ENCODE peak calls at places on chromosomes 11 and 22, in eight cellular contexts. A is mesendoderm, M is heart right ventricle, F is sigmoid colon, G is brain microvascular endothelial cell, C is pancreas, Q is lower lobe of right lung, D is left ventricle myocardium inferior. U is an unnamed sample.

GRCh38 chr11:23957309-23957708 is 539.5 kb upstream of the LUZP2 start:
- DNase-seq in C (no peak), G (peak), F (no peak), M (no peak), Q (no peak), D (no peak), A (no peak), U (no peak)

GRCh38 chr11:106131998-106132397 is 54.5 kb downstream of the AASDHPPT start:
- DNase-seq in A (peak), F (no peak), M (no peak), Q (no peak), D (no peak), C (no peak), G (no peak), U (no peak)

GRCh38 chr11:66950113-66950535 is 8.1 kb downstream of the PC start:
- DNase-seq in G (peak), A (peak), F (peak), D (no peak), Q (no peak), M (no peak), C (no peak), U (peak)

GRCh38 chr22:43151251-43152000 is at the start of gene TSPO:
- DNase-seq in A (peak), D (peak), G (no peak), M (peak), C (peak), Q (peak), F (peak), U (peak)

GRCh38 chr11:72239296-72239848 is 4.6 kb downstream of the PHOX2A start:
- DNase-seq in A (peak), F (peak), M (peak), D (peak), C (peak), Q (peak), G (no peak), U (no peak)

GRCh38 chr11:86484795-86485166 is 110.1 kb downstream of the CCDC81 start:
- DNase-seq in F (no peak), M (no peak), D (no peak), G (peak), C (no peak), A (no peak), Q (no peak), U (no peak)

GRCh38 chr11:93869830-93870229 is 19.4 kb upstream of the VSTM5 start:
- DNase-seq in G (no peak), C (no peak), A (no peak), F (no peak), M (no peak), Q (no peak), D (no peak), U (no peak)

GRCh38 chr11:64053699-64054098 is 18.0 kb downstream of the FLRT1 start:
- DNase-seq in A (peak), Q (no peak), G (peak), C (peak), F (no peak), D (no peak), M (no peak), U (no peak)

GRCh38 chr11:86983071-86983488 is 27.9 kb upstream of the FZD4 start:
- DNase-seq in Q (peak), C (no peak), D (peak), F (no peak), A (no peak), G (no peak), M (no peak), U (no peak)

GRCh38 chr11:20407344-20407743 is 19.8 kb downstream of the PRMT3 start:
- DNase-seq in D (no peak), A (no peak), F (no peak), M (no peak), G (no peak), C (no peak), Q (no peak), U (no peak)

GRCh38 chr11:36122715-36123114 is 166.5 kb downstream of the COMMD9 start:
- DNase-seq in G (no peak), M (no peak), Q (no peak), A (no peak), F (no peak), D (no peak), C (no peak), U (no peak)

GRCh38 chr11:86848132-86848531 is 47.8 kb downstream of the PRSS23 start:
- DNase-seq in C (no peak), G (no peak), D (no peak), F (no peak), Q (no peak), A (no peak), M (no peak), U (no peak)

GRCh38 chr11:44634401-44635281 is 69.2 kb downstream of the CD82 start:
- DNase-seq in Q (no peak), A (peak), F (peak), D (peak), G (peak), M (peak), C (peak), U (peak)

GRCh38 chr11:34266090-34266912 is 91.5 kb downstream of the ABTB2 start:
- DNase-seq in Q (no peak), D (peak), F (peak), M (peak), C (no peak), A (no peak), G (peak), U (peak)

GRCh38 chr11:69744435-69744834 is 30.7 kb downstream of the FGF4 start:
- DNase-seq in G (peak), D (no peak), F (no peak), M (no peak), Q (no peak), A (peak), C (no peak), U (no peak)

GRCh38 chr11:113906038-113906437 is 1.4 kb downstream of the HTR3B start:
- DNase-seq in M (no peak), D (no peak), C (no peak), A (peak), Q (no peak), F (no peak), G (no peak), U (no peak)

GRCh38 chr11:80899381-80899780 is 1458.6 kb upstream of the TENM4 start:
- DNase-seq in C (no peak), M (no peak), A (no peak), Q (no peak), F (no peak), G (peak), D (no peak), U (no peak)

GRCh38 chr11:33063326-33063775 is 24.0 kb downstream of the TCP11L1 start:
- DNase-seq in C (no peak), F (no peak), A (no peak), D (no peak), M (no peak), Q (no peak), G (peak), U (no peak)

GRCh38 chr22:24175160-24175808 is 6.0 kb upstream of the SUSD2 start:
- DNase-seq in A (peak), Q (peak), D (peak), M (peak), F (peak), C (peak), G (peak), U (peak)

GRCh38 chr22:22751043-22751603 is 106.7 kb downstream of the GGTLC2 start:
- DNase-seq in G (no peak), C (no peak), A (no peak), F (no peak), M (no peak), D (no peak), Q (no peak), U (no peak)

GRCh38 chr11:61910473-61911123 is 6.8 kb downstream of the RAB3IL1 start:
- DNase-seq in D (peak), C (no peak), G (no peak), Q (peak), M (no peak), A (no peak), F (peak), U (peak)

GRCh38 chr11:118005224-118006152 is 19.3 kb downstream of the IL10RA start:
- DNase-seq in C (no peak), M (no peak), G (no peak), F (no peak), Q (no peak), A (peak), D (no peak), U (no peak)

GRCh38 chr11:16987205-16987568 is 27.0 kb downstream of the PLEKHA7 start:
- DNase-seq in D (no peak), C (peak), A (no peak), Q (no peak), M (no peak), G (no peak), F (no peak), U (peak)

GRCh38 chr11:117610045-117610444 is 187.0 kb downstream of the DSCAML1 start:
- DNase-seq in Q (no peak), F (no peak), A (no peak), D (no peak), C (no peak), M (no peak), G (peak), U (no peak)

GRCh38 chr11:46285173-46285572 is 7.7 kb downstream of the CREB3L1 start:
- DNase-seq in G (no peak), A (no peak), M (no peak), D (no peak), F (no peak), Q (no peak), C (no peak), U (no peak)

GRCh38 chr11:72885853-72886252 is 71.6 kb downstream of the ATG16L2 start:
- DNase-seq in F (no peak), M (no peak), Q (no peak), A (no peak), G (no peak), D (no peak), C (no peak), U (no peak)

GRCh38 chr11:3738723-3739122 is 58.6 kb downstream of the NUP98 start:
- DNase-seq in C (no peak), Q (no peak), F (no peak), A (no peak), D (no peak), M (no peak), G (no peak), U (no peak)

GRCh38 chr11:82546556-82547162 is 187.0 kb downstream of the FAM181B start:
- DNase-seq in F (no peak), C (no peak), D (no peak), G (no peak), Q (no peak), M (no peak), A (no peak), U (no peak)

GRCh38 chr11:61882879-61883278 is 8.5 kb downstream of the FADS3 start:
- DNase-seq in D (no peak), A (no peak), F (no peak), M (no peak), Q (no peak), G (no peak), C (no peak), U (no peak)

GRCh38 chr11:121613724-121614123 is 161.0 kb upstream of the SORL1-AS1 start:
- DNase-seq in A (no peak), G (no peak), D (no peak), C (no peak), Q (no peak), M (no peak), F (no peak), U (no peak)

GRCh38 chr11:108672113-108672512 is 7.2 kb downstream of the DDX10 start:
- DNase-seq in M (no peak), G (peak), F (no peak), A (peak), C (no peak), Q (no peak), D (no peak), U (peak)

GRCh38 chr11:115548878-115549528 is 44.8 kb upstream of the CADM1 start:
- DNase-seq in A (peak), C (no peak), D (no peak), M (no peak), G (no peak), Q (no peak), F (no peak), U (no peak)

GRCh38 chr22:24954114-24954463 is 1.6 kb downstream of the KIAA1671 start:
- DNase-seq in Q (no peak), G (no peak), D (no peak), C (no peak), F (no peak), M (no peak), A (peak), U (no peak)

GRCh38 chr11:117226388-117227385 is 5.2 kb downstream of the PCSK7 start:
- DNase-seq in G (no peak), D (no peak), C (no peak), F (peak), M (peak), Q (no peak), A (peak), U (peak)

GRCh38 chr11:72012897-72013721 is 14.4 kb downstream of the IL18BP start:
- DNase-seq in C (peak), A (peak), M (peak), G (peak), Q (peak), D (peak), F (peak), U (peak)

GRCh38 chr22:25452116-25452700 is 112.3 kb upstream of the GRK3 start:
- DNase-seq in D (no peak), C (no peak), F (no peak), A (no peak), Q (no peak), G (no peak), M (no peak), U (no peak)

GRCh38 chr11:86446163-86446923 is 71.7 kb downstream of the CCDC81 start:
- DNase-seq in G (no peak), M (no peak), F (no peak), C (no peak), Q (no peak), D (no peak), A (no peak), U (no peak)

GRCh38 chr11:84552791-84553190 is 1074.4 kb downstream of the DLG2 start:
- DNase-seq in C (no peak), D (no peak), M (no peak), F (no peak), G (no peak), A (peak), Q (no peak), U (no peak)

GRCh38 chr11:84543367-84544159 is 1083.6 kb downstream of the DLG2 start:
- DNase-seq in G (no peak), F (no peak), A (peak), M (no peak), D (no peak), Q (no peak), C (no peak), U (no peak)

GRCh38 chr11:84549221-84549620 is 1077.9 kb downstream of the DLG2 start:
- DNase-seq in D (no peak), A (no peak), G (no peak), F (no peak), M (no peak), Q (no peak), C (no peak), U (no peak)
- H3K27ac ChIP-seq in D (no peak), A (no peak), G (no peak), F (no peak), M (no peak), Q (no peak), C (no peak), U (no peak)

DNA sequence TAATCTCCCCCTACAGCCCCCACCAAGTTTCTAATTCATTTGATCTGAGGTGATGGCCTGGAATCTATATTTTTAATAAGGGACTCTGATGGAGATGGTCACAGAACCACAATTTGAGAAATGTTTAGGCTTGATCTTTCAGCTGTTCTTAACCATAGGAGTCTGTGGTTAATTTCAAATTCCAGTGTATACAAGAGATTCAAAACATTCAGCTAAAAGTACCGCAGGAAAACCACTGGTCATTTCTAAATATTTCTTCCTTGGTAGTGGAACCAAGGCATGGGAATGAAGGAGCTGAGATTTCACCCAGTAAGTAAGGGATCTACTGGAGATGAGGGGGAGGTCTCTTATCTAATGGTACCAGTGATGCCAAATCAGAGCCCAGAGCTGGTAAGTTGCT is 18.3 kb upstream of the GALNT18 start:
- DNase-seq in M (no peak), G (no peak), C (no peak), D (no peak), F (no peak), A (no peak), Q (no peak), U (no peak)
- H3K27ac ChIP-seq in M (no peak), G (no peak), C (no peak), D (no peak), F (no peak), A (no peak), Q (no peak), U (no peak)

GRCh38 chr11:111733009-111733408 is 33.2 kb downstream of the PPP2R1B start:
- DNase-seq in Q (no peak), D (peak), A (no peak), M (peak), F (peak), C (no peak), G (peak), U (peak)
- H3K27ac ChIP-seq in Q (peak), D (peak), A (no peak), M (peak), F (peak), C (peak), G (peak), U (peak)

GRCh38 chr11:126992804-126993111 is 7.8 kb downstream of the KIRREL3 start:
- DNase-seq in C (no peak), M (no peak), G (peak), Q (no peak), F (no peak), D (no peak), A (peak), U (no peak)
- H3K27ac ChIP-seq in C (no peak), M (no peak), G (peak), Q (no peak), F (no peak), D (no peak), A (no peak), U (no peak)

GRCh38 chr22:47918936-47919505 is 1156.6 kb downstream of the TBC1D22A start:
- DNase-seq in C (no peak), F (no peak), G (no peak), M (no peak), D (no peak), Q (no peak), A (no peak), U (no peak)
- H3K27ac ChIP-seq in C (no peak), F (no peak), G (no peak), M (no peak), D (no peak), Q (no peak), A (no peak), U (no peak)

DNA sequence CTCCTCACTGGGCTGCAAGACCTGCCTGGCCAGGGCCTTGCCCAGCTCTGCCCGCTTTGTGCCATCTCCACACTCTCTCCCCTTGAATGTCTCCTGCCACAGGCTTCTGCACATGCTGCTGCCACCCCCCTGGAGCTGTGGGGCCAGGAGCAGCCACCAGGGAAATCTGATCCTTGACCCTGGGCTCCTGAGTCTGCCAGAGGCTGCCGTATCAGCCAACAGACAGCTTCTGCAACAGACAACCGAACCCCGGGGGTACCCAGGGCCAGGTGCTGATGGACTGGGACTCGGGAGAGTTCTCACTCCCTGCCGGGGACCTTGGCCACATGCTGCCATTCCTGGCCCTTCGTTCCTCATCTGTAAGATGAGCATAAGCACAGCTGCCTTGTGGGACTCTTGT is 3.3 kb upstream of the PPARA start:
- DNase-seq in D (no peak), Q (no peak), M (no peak), A (no peak), G (no peak), C (no peak), F (peak), U (no peak)
- H3K27ac ChIP-seq in D (peak), Q (no peak), M (peak), A (no peak), G (no peak), C (no peak), F (no peak), U (peak)

GRCh38 chr11:128523616-128524015 is 63.7 kb downstream of the ETS1 start:
- DNase-seq in M (no peak), G (no peak), A (no peak), C (no peak), F (no peak), D (no peak), Q (no peak), U (no peak)

GRCh38 chr11:128522943-128523518 is 64.3 kb downstream of the ETS1 start:
- DNase-seq in A (no peak), Q (no peak), M (no peak), F (no peak), D (no peak), G (no peak), C (no peak), U (no peak)

GRCh38 chr11:128520886-128521696 is 66.3 kb downstream of the ETS1 start:
- DNase-seq in M (no peak), D (no peak), G (no peak), A (no peak), F (no peak), C (no peak), Q (no peak), U (peak)

GRCh38 chr11:128521697-128522062 is 65.7 kb downstream of the ETS1 start:
- DNase-seq in G (no peak), A (no peak), Q (peak), M (no peak), C (peak), D (no peak), F (no peak), U (peak)

GRCh38 chr11:128522063-128522942 is 65.1 kb downstream of the ETS1 start:
- DNase-seq in D (peak), M (peak), F (peak), Q (peak), C (peak), G (peak), A (peak), U (peak)
- H3K27ac ChIP-seq in D (peak), M (peak), F (peak), Q (peak), C (peak), G (peak), A (peak), U (peak)

GRCh38 chr11:5596611-5597201 is at the start of gene TRIM6:
- DNase-seq in Q (peak), C (peak), G (peak), D (peak), M (peak), A (peak), F (peak), U (peak)
- H3K27ac ChIP-seq in Q (peak), C (peak), G (peak), D (peak), M (peak), A (peak), F (peak), U (peak)

GRCh38 chr22:20554824-20555223 is 47.4 kb downstream of the MED15 start:
- DNase-seq in M (no peak), D (no peak), F (peak), C (no peak), Q (no peak), A (no peak), G (no peak), U (no peak)
- H3K27ac ChIP-seq in M (peak), D (peak), F (peak), C (no peak), Q (peak), A (no peak), G (no peak), U (no peak)